ENCODE peak calls at places on chromosomes 5 and 9, in six cellular contexts. K is MM.1S, N is PC-3, D is OCI-LY7, Q is mesenchymal stem cell, R is H9. J is an unnamed sample.

GRCh38 chr5:96807099-96807654 is 568 bp downstream of the ERAP1 start:
- DNase-seq in K (peak), N (peak), D (peak), Q (peak), R (peak), J (peak)

GRCh38 chr9:84945878-84946538 is 276.5 kb downstream of the NTRK2 start:
- DNase-seq in K (no peak), N (no peak), D (no peak), Q (no peak), R (no peak), J (no peak)

GRCh38 chr9:101468116-101468515 is 32.5 kb upstream of the ALDOB start:
- DNase-seq in K (no peak), N (no peak), D (no peak), Q (no peak), R (no peak), J (peak)

GRCh38 chr5:79853676-79854418 is 137.2 kb downstream of the MTX3 start:
- DNase-seq in K (no peak), N (peak), D (no peak), Q (no peak), R (no peak), J (no peak)

GRCh38 chr9:132210472-132211145 is 48.8 kb downstream of the NTNG2 start:
- DNase-seq in K (no peak), N (peak), D (no peak), Q (no peak), R (no peak), J (no peak)

GRCh38 chr5:72280655-72281069 is 39.4 kb downstream of the MRPS27 start:
- DNase-seq in K (no peak), N (peak), D (no peak), Q (peak), R (peak), J (peak)

GRCh38 chr5:58507715-58508114 is 16.5 kb downstream of the GAPT start:
- DNase-seq in K (no peak), N (no peak), D (no peak), Q (no peak), R (no peak), J (peak)

GRCh38 chr5:158020555-158021418 is 161.8 kb upstream of the CLINT1 start:
- DNase-seq in K (no peak), N (no peak), D (no peak), Q (no peak), R (no peak), J (no peak)

GRCh38 chr5:168123853-168124528 is 167.5 kb upstream of the WWC1 start:
- DNase-seq in K (peak), N (no peak), D (no peak), Q (no peak), R (no peak), J (no peak)

GRCh38 chr5:68330564-68330963 is 115.0 kb downstream of the PIK3R1 start:
- DNase-seq in K (no peak), N (no peak), D (no peak), Q (peak), R (no peak), J (no peak)

GRCh38 chr5:168808217-168808616 is 229.0 kb upstream of the PANK3 start:
- DNase-seq in K (no peak), N (no peak), D (no peak), Q (no peak), R (no peak), J (no peak)

GRCh38 chr9:91033802-91034201 is 232.2 kb downstream of the SYK start:
- DNase-seq in K (peak), N (peak), D (peak), Q (peak), R (peak), J (peak)

GRCh38 chr9:92948032-92948534 is 760 bp downstream of the FGD3 start:
- DNase-seq in K (no peak), N (no peak), D (no peak), Q (no peak), R (no peak), J (no peak)

GRCh38 chr5:14401639-14402038 is 180.0 kb upstream of the OTULINL start:
- DNase-seq in K (no peak), N (no peak), D (no peak), Q (no peak), R (no peak), J (no peak)

GRCh38 chr5:135826221-135826525 is 8.3 kb upstream of the SLC25A48 start:
- DNase-seq in K (no peak), N (no peak), D (no peak), Q (no peak), R (no peak), J (no peak)

GRCh38 chr9:136182850-136183422 is 22.0 kb downstream of the LHX3 start:
- DNase-seq in K (no peak), N (no peak), D (no peak), Q (no peak), R (no peak), J (no peak)

GRCh38 chr5:141100243-141100805 is at the start of gene PCDHB3:
- DNase-seq in K (peak), N (no peak), D (peak), Q (peak), R (peak), J (peak)

GRCh38 chr5:136133416-136134383 is 1.1 kb downstream of the SMAD5 start:
- DNase-seq in K (peak), N (peak), D (peak), Q (peak), R (peak), J (peak)

GRCh38 chr9:88387035-88387732 is 1.1 kb upstream of the SPIN1 start:
- DNase-seq in K (peak), N (peak), D (no peak), Q (peak), R (no peak), J (no peak)

GRCh38 chr9:120376101-120376500 is 203.9 kb downstream of the CDK5RAP2 start:
- DNase-seq in K (no peak), N (no peak), D (no peak), Q (no peak), R (no peak), J (no peak)

GRCh38 chr5:91380491-91381133 is 2.5 kb downstream of the ARRDC3 start:
- DNase-seq in K (peak), N (peak), D (peak), Q (peak), R (peak), J (peak)

GRCh38 chr5:127518319-127518621 is 830 bp downstream of the PRRC1 start:
- DNase-seq in K (peak), N (peak), D (peak), Q (peak), R (no peak), J (no peak)

GRCh38 chr5:108638021-108638420 is 109.7 kb upstream of the FER start:
- DNase-seq in K (no peak), N (no peak), D (no peak), Q (no peak), R (no peak), J (no peak)

GRCh38 chr5:108637110-108637509 is 110.6 kb upstream of the FER start:
- DNase-seq in K (no peak), N (peak), D (no peak), Q (peak), R (no peak), J (no peak)

GRCh38 chr5:108641596-108641995 is 106.1 kb upstream of the FER start:
- DNase-seq in K (no peak), N (no peak), D (no peak), Q (no peak), R (no peak), J (no peak)

GRCh38 chr5:108639356-108639755 is 108.3 kb upstream of the FER start:
- DNase-seq in K (no peak), N (no peak), D (no peak), Q (peak), R (no peak), J (peak)

DNA sequence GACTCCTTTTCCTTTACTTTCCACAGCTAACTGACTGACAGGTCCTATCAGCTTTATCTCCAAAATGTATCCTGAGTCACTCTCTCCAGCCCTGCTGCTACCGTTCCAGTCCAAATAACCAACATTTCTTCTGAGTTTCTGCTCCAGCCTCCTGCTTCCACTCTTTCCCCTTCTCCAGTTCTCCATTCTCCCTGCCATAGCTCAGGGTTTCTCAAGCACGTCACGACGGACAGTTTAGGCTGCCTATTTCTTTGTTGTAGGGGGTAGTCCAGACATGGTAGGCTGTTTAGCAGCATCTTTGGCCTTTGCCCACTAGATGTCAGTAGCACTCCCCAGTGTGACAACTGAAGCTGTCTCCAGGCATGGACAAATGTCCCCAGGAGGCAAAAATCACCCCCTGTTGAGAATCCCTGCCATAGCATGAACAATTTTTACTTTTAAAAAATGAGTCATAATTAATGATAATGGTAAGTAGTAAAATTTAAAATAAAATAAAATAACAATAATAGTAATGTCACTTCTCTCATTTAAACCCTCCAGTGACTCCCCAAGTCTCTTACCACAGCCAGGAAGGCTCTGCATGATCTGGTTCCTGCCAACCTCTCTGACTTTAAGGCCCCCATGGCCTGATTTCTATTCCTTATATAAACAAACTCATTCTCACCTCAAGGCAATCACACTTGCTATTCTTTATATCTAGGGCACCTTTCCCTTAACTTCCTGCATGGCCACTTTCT is 105.4 kb upstream of the FER start:
- DNase-seq in K (peak), N (peak), D (peak), Q (peak), R (peak), J (peak)
- H2AFZ ChIP-seq in K (peak), N (peak), D (no peak), Q (peak), R (peak), J (peak)

GRCh38 chr5:81163641-81164040 is 69.5 kb upstream of the CKMT2 start:
- DNase-seq in K (no peak), N (no peak), D (no peak), Q (no peak), R (no peak), J (no peak)

GRCh38 chr5:81164466-81164865 is 68.7 kb upstream of the CKMT2 start:
- DNase-seq in K (no peak), N (no peak), D (no peak), Q (no peak), R (no peak), J (no peak)

GRCh38 chr5:81167078-81167477 is 66.0 kb upstream of the CKMT2 start:
- DNase-seq in K (no peak), N (no peak), D (no peak), Q (no peak), R (no peak), J (no peak)

GRCh38 chr5:81165493-81166119 is 67.5 kb upstream of the CKMT2 start:
- DNase-seq in K (peak), N (peak), D (peak), Q (peak), R (peak), J (peak)

DNA sequence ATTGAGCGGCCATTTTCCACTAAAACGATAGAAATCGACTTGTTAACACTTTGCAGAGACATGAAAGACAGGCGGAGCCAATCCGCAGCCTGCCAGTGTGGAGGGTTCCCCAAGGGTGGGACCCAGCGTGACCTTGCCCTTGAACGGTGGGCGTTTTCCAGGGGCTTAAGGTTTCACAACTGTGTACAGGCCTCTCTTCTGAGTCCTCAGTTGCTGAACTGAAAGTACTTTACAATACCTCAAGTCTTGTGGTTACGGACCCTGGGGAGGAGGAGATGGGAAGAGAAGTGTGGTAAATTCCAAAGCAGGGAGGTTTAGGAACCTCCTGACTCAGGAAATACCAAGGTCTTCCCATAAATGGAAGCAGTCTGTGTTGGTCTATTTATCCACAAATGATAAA is 68.2 kb upstream of the CKMT2 start:
- DNase-seq in K (no peak), N (no peak), D (no peak), Q (peak), R (no peak), J (peak)
- H2AFZ ChIP-seq in K (no peak), N (no peak), D (no peak), Q (no peak), R (no peak), J (no peak)

GRCh38 chr5:32024751-32025150 is 149.4 kb downstream of the GOLPH3 start:
- DNase-seq in K (no peak), N (no peak), D (no peak), Q (no peak), R (no peak), J (no peak)

GRCh38 chr5:32029291-32029690 is 144.8 kb downstream of the GOLPH3 start:
- DNase-seq in K (no peak), N (peak), D (no peak), Q (no peak), R (no peak), J (no peak)

GRCh38 chr5:32030226-32030625 is 143.9 kb downstream of the GOLPH3 start:
- DNase-seq in K (no peak), N (no peak), D (no peak), Q (no peak), R (no peak), J (no peak)

GRCh38 chr5:32027717-32028321 is 146.3 kb downstream of the GOLPH3 start:
- DNase-seq in K (no peak), N (peak), D (no peak), Q (peak), R (peak), J (peak)

GRCh38 chr5:32027093-32027716 is 146.9 kb downstream of the GOLPH3 start:
- DNase-seq in K (no peak), N (no peak), D (no peak), Q (peak), R (no peak), J (no peak)
- H2AFZ ChIP-seq in K (no peak), N (peak), D (no peak), Q (no peak), R (no peak), J (no peak)

GRCh38 chr5:11904270-11904906 is at the start of gene CTNND2:
- DNase-seq in K (peak), N (peak), D (no peak), Q (peak), R (peak), J (peak)
- H2AFZ ChIP-seq in K (peak), N (peak), D (no peak), Q (peak), R (no peak), J (peak)

DNA sequence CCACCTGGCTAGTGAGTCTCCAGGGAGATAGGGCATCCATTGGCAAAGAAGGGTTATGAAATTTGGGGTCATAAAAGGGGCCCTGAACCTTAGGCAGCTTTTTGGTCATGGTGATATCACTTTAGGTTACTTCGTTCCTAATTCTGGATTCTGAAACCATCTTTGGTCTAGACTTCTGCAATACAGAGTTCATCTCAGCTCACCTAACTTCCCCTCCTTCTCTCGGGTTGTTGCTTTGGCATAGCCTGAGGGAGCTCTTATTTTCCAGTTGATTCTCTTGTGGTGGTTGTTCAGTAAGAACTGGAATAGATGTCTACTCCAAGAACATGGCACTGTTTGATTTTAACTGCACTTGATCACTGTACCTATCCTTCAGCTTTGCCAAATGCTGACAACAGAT is 148.9 kb upstream of the RUSC2 start:
- DNase-seq in K (peak), N (no peak), D (no peak), Q (no peak), R (no peak), J (no peak)
- H2AFZ ChIP-seq in K (peak), N (no peak), D (no peak), Q (no peak), R (no peak), J (no peak)

DNA sequence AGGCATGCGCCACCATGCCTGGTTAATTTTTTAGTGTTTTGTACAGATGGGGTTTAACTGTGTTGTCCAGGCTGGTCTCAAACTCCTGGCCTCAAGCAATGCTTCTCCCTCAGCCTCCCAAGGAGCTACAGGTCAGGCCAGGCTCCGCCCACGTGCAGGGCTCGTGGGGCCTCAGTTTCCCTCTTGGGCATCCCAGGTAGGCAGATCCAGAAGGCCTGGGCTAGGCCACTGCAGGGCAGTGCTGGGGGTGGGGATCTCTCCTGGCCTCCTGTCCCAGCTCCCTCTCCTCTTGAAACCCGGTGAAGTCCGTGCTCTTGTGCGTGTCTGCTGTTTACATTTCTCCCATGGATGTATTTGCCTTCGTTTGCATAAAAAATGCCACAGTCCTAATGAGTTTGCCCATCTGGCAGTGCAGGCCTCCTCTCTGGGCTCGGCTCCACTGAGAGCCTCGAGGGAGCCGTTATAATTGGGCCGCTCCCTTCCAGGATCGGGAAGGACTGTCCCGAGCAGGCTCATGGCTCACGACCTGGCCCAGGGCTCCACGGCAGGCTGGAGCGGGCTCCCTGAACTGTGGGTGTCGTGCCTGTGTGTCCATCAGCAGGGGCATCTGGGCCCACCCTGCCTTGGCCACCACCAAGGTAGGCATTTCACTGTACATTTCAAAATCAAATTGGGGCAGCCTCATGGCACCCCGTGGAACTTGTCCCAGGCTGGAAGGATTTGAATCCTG is 52.6 kb upstream of the RUFY1 start:
- DNase-seq in K (no peak), N (no peak), D (no peak), Q (no peak), R (no peak), J (no peak)
- H2AFZ ChIP-seq in K (no peak), N (no peak), D (no peak), Q (no peak), R (no peak), J (no peak)

GRCh38 chr5:122091942-122092600 is 14.0 kb upstream of the LOX start:
- DNase-seq in K (no peak), N (peak), D (no peak), Q (peak), R (no peak), J (peak)
- H2AFZ ChIP-seq in K (no peak), N (no peak), D (no peak), Q (no peak), R (peak), J (peak)

GRCh38 chr9:77475641-77476473 is 172.3 kb downstream of the GNA14 start:
- DNase-seq in K (peak), N (no peak), D (peak), Q (no peak), R (no peak), J (peak)
- H2AFZ ChIP-seq in K (peak), N (no peak), D (peak), Q (no peak), R (no peak), J (no peak)